ENCODE peak calls at places on chromosomes 2 and 18, in four cellular contexts. One of them, this sample, is unnamed.
A peak's percentile ranks its signal among the peaks of the same experiment; 100 is the strongest.

GRCh38 chr18:62206593-62206992 is 19.5 kb downstream of the RELCH start:
- DNase-seq in PC-9: no peak
- DNase-seq in K562: no peak
- DNase-seq in mammary epithelial cell: no peak
- DNase-seq in this sample: no peak

GRCh38 chr2:46850742-46851141 is 64.9 kb downstream of the MCFD2 start:
- DNase-seq in mammary epithelial cell: peak; percentile 89
- DNase-seq in K562: no peak
- DNase-seq in PC-9: peak; percentile 75
- DNase-seq in this sample: no peak

GRCh38 chr2:105290981-105291660 is 38.4 kb downstream of the TGFBRAP1 start:
- DNase-seq in PC-9: no peak
- DNase-seq in mammary epithelial cell: peak; percentile 88
- DNase-seq in K562: no peak
- DNase-seq in this sample: no peak

GRCh38 chr2:122056853-122057252 is 301.4 kb downstream of the TSN start:
- DNase-seq in K562: no peak
- DNase-seq in PC-9: peak; percentile 30
- DNase-seq in mammary epithelial cell: no peak
- DNase-seq in this sample: no peak

GRCh38 chr18:44323125-44323524 is 357.6 kb upstream of the SETBP1 start:
- DNase-seq in PC-9: no peak
- DNase-seq in K562: no peak
- DNase-seq in mammary epithelial cell: no peak
- DNase-seq in this sample: no peak

GRCh38 chr2:56534321-56534720 is 350.5 kb downstream of the CCDC85A start:
- DNase-seq in mammary epithelial cell: no peak
- DNase-seq in K562: no peak
- DNase-seq in PC-9: no peak
- DNase-seq in this sample: no peak

GRCh38 chr2:171964328-171964727 is 35.4 kb upstream of the METAP1D start:
- DNase-seq in K562: no peak
- DNase-seq in PC-9: no peak
- DNase-seq in mammary epithelial cell: no peak
- DNase-seq in this sample: no peak

GRCh38 chr2:133652407-133652806 is 84.1 kb upstream of the NCKAP5 start:
- DNase-seq in K562: no peak
- DNase-seq in mammary epithelial cell: no peak
- DNase-seq in PC-9: no peak
- DNase-seq in this sample: no peak

GRCh38 chr2:48529189-48529588 is 765 bp upstream of the STON1 start:
- DNase-seq in mammary epithelial cell: no peak
- DNase-seq in PC-9: no peak
- DNase-seq in K562: peak; percentile 18
- DNase-seq in this sample: peak; percentile 55

GRCh38 chr2:101355561-101356130 is 31.7 kb downstream of the CREG2 start:
- DNase-seq in mammary epithelial cell: peak; percentile 91
- DNase-seq in PC-9: peak; percentile 95
- DNase-seq in K562: no peak
- DNase-seq in this sample: no peak

GRCh38 chr18:63444567-63444966 is 22.3 kb upstream of the VPS4B start:
- DNase-seq in PC-9: peak; percentile 79
- DNase-seq in K562: no peak
- DNase-seq in mammary epithelial cell: peak; percentile 96
- DNase-seq in this sample: no peak

GRCh38 chr2:240912878-240913809 is 7.0 kb downstream of the CROCC2 start:
- DNase-seq in K562: no peak
- DNase-seq in mammary epithelial cell: peak; percentile 25
- DNase-seq in PC-9: peak; percentile 70
- DNase-seq in this sample: no peak
- H2AFZ ChIP-seq in K562: no peak overlapping the region
- H2AFZ ChIP-seq in mammary epithelial cell: no peak overlapping the region
- H2AFZ ChIP-seq in PC-9: no peak overlapping the region
- H2AFZ ChIP-seq in this sample: no peak overlapping the region

GRCh38 chr2:18483896-18484295 is 76.6 kb downstream of the RDH14 start:
- DNase-seq in PC-9: no peak
- DNase-seq in K562: no peak
- DNase-seq in mammary epithelial cell: no peak
- DNase-seq in this sample: no peak

GRCh38 chr2:18479901-18480369 is 80.5 kb downstream of the RDH14 start:
- DNase-seq in PC-9: no peak
- DNase-seq in K562: no peak
- DNase-seq in mammary epithelial cell: no peak
- DNase-seq in this sample: no peak

GRCh38 chr2:18487266-18487665 is 73.2 kb downstream of the RDH14 start:
- DNase-seq in K562: no peak
- DNase-seq in mammary epithelial cell: no peak
- DNase-seq in PC-9: no peak
- DNase-seq in this sample: no peak

GRCh38 chr2:18484625-18485024 is 75.8 kb downstream of the RDH14 start:
- DNase-seq in K562: no peak
- DNase-seq in mammary epithelial cell: no peak
- DNase-seq in PC-9: peak; percentile 51
- DNase-seq in this sample: no peak
- H2AFZ ChIP-seq in K562: no peak overlapping the region
- H2AFZ ChIP-seq in mammary epithelial cell: no peak overlapping the region
- H2AFZ ChIP-seq in PC-9: no peak overlapping the region
- H2AFZ ChIP-seq in this sample: no peak overlapping the region

GRCh38 chr2:39468574-39469331 is 31.7 kb upstream of the MAP4K3 start:
- DNase-seq in PC-9: no peak
- DNase-seq in K562: no peak
- DNase-seq in mammary epithelial cell: no peak
- DNase-seq in this sample: no peak

GRCh38 chr2:39464867-39465266 is 27.8 kb upstream of the MAP4K3 start:
- DNase-seq in mammary epithelial cell: no peak
- DNase-seq in K562: no peak
- DNase-seq in PC-9: no peak
- DNase-seq in this sample: no peak

GRCh38 chr2:39466311-39466710 is 29.2 kb upstream of the MAP4K3 start:
- DNase-seq in mammary epithelial cell: no peak
- DNase-seq in K562: no peak
- DNase-seq in PC-9: no peak
- DNase-seq in this sample: no peak

GRCh38 chr2:39469807-39470206 is 32.7 kb upstream of the MAP4K3 start:
- DNase-seq in PC-9: peak; percentile 76
- DNase-seq in K562: peak; percentile 35
- DNase-seq in mammary epithelial cell: peak; percentile 55
- DNase-seq in this sample: peak; percentile 50

DNA sequence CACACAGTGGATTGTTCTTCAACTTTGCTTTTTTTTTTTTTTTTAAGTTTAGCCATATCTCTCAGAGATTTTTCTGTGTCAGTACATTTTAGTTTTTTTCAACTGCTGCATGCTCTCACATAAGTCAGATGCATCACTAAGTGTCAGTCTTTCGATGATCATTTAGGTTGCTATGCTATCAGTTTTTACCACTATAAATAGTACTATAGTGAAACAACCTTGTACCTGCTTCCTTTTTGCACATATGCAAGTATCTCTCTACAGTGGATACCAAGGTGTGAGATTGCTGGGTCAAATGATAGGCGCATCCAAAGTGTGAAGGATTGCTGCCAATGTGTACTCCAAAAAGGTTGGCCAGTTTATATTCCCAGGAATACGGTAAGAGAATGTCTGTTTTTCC is 33.5 kb upstream of the MAP4K3 start:
- DNase-seq in K562: no peak
- DNase-seq in mammary epithelial cell: no peak
- DNase-seq in PC-9: no peak
- DNase-seq in this sample: no peak
- H2AFZ ChIP-seq in K562: no peak overlapping the region
- H2AFZ ChIP-seq in mammary epithelial cell: no peak overlapping the region
- H2AFZ ChIP-seq in PC-9: no peak overlapping the region
- H2AFZ ChIP-seq in this sample: no peak overlapping the region

GRCh38 chr2:22903616-22904015 is 481.4 kb upstream of the KLHL29 start:
- DNase-seq in PC-9: no peak
- DNase-seq in mammary epithelial cell: no peak
- DNase-seq in K562: no peak
- DNase-seq in this sample: no peak

GRCh38 chr2:22902662-22903165 is 482.3 kb upstream of the KLHL29 start:
- DNase-seq in K562: no peak
- DNase-seq in PC-9: no peak
- DNase-seq in mammary epithelial cell: no peak
- DNase-seq in this sample: no peak

GRCh38 chr2:22904126-22904684 is 480.8 kb upstream of the KLHL29 start:
- DNase-seq in PC-9: no peak
- DNase-seq in mammary epithelial cell: no peak
- DNase-seq in K562: peak; percentile 32
- DNase-seq in this sample: peak; percentile 67

GRCh38 chr2:22912398-22912797 is 472.6 kb upstream of the KLHL29 start:
- DNase-seq in K562: no peak
- DNase-seq in mammary epithelial cell: no peak
- DNase-seq in PC-9: no peak
- DNase-seq in this sample: no peak

GRCh38 chr2:22907330-22907729 is 477.6 kb upstream of the KLHL29 start:
- DNase-seq in mammary epithelial cell: no peak
- DNase-seq in PC-9: no peak
- DNase-seq in K562: no peak
- DNase-seq in this sample: no peak
- H2AFZ ChIP-seq in mammary epithelial cell: no peak overlapping the region
- H2AFZ ChIP-seq in PC-9: no peak overlapping the region
- H2AFZ ChIP-seq in K562: no peak overlapping the region
- H2AFZ ChIP-seq in this sample: no peak overlapping the region

GRCh38 chr18:68098655-68099054 is 582.1 kb upstream of the DSEL start:
- DNase-seq in PC-9: no peak
- DNase-seq in K562: no peak
- DNase-seq in mammary epithelial cell: no peak
- DNase-seq in this sample: no peak
- H2AFZ ChIP-seq in PC-9: no peak overlapping the region
- H2AFZ ChIP-seq in K562: no peak overlapping the region
- H2AFZ ChIP-seq in mammary epithelial cell: no peak overlapping the region
- H2AFZ ChIP-seq in this sample: no peak overlapping the region

GRCh38 chr2:167182403-167182802 is 294.1 kb downstream of the XIRP2 start:
- DNase-seq in mammary epithelial cell: no peak
- DNase-seq in PC-9: no peak
- DNase-seq in K562: no peak
- DNase-seq in this sample: no peak
- H2AFZ ChIP-seq in mammary epithelial cell: no peak overlapping the region
- H2AFZ ChIP-seq in PC-9: no peak overlapping the region
- H2AFZ ChIP-seq in K562: no peak overlapping the region
- H2AFZ ChIP-seq in this sample: no peak overlapping the region

GRCh38 chr2:72712977-72713376 is 112.9 kb downstream of the EXOC6B start:
- DNase-seq in mammary epithelial cell: no peak
- DNase-seq in K562: no peak
- DNase-seq in PC-9: no peak
- DNase-seq in this sample: no peak
- H2AFZ ChIP-seq in mammary epithelial cell: no peak overlapping the region
- H2AFZ ChIP-seq in K562: no peak overlapping the region
- H2AFZ ChIP-seq in PC-9: no peak overlapping the region
- H2AFZ ChIP-seq in this sample: no peak overlapping the region

GRCh38 chr2:8403871-8404270 is 278.0 kb upstream of the ID2 start:
- DNase-seq in mammary epithelial cell: no peak
- DNase-seq in PC-9: no peak
- DNase-seq in K562: no peak
- DNase-seq in this sample: no peak
- H2AFZ ChIP-seq in mammary epithelial cell: no peak overlapping the region
- H2AFZ ChIP-seq in PC-9: no peak overlapping the region
- H2AFZ ChIP-seq in K562: no peak overlapping the region
- H2AFZ ChIP-seq in this sample: no peak overlapping the region